ENCODE peak calls at places on chromosomes 5 and 9, in five cellular contexts. N is pancreas; H is upper lobe of right lung; V is T-helper 2 cell; K is stimulated activated naive CD8-positive, alpha-beta T cell treated with anti-CD3 and anti-CD28 coated beads, Interleukin-15, amount 100 ng/mL, for 72 hours. G is an unnamed sample.
A peak's percentile ranks its signal among the peaks of the same experiment; 100 is the strongest.

GRCh38 chr5:174145821-174146220 is 100.3 kb downstream of the NSG2 start:
- DNase-seq in N (no peak), H (no peak), V (no peak), K (peak; percentile 56), G (no peak)

GRCh38 chr5:58887721-58888409 is 305.0 kb downstream of the RAB3C start:
- DNase-seq in N (no peak), H (no peak), V (no peak), K (no peak), G (no peak)

GRCh38 chr5:168292783-168293696 is 1.6 kb downstream of the WWC1 start:
- DNase-seq in N (no peak), H (no peak), V (no peak), K (no peak), G (no peak)

GRCh38 chr5:147743686-147744332 is 38.7 kb downstream of the JAKMIP2 start:
- DNase-seq in N (no peak), H (no peak), V (no peak), K (no peak), G (no peak)

GRCh38 chr9:96567203-96567700 is 52.4 kb downstream of the CDC14B start:
- DNase-seq in N (no peak), H (no peak), V (no peak), K (no peak), G (no peak)

GRCh38 chr5:33964132-33964531 is 20.4 kb downstream of the SLC45A2 start:
- DNase-seq in N (no peak), H (no peak), V (no peak), K (no peak), G (no peak)

GRCh38 chr5:102922839-102923477 is 167.9 kb downstream of the PAM start:
- DNase-seq in N (no peak), H (no peak), V (no peak), K (no peak), G (no peak)

GRCh38 chr9:127057970-127058644 is 64.3 kb downstream of the ANGPTL2 start:
- DNase-seq in N (no peak), H (no peak), V (no peak), K (no peak), G (no peak)

GRCh38 chr9:20865357-20865756 is 166.1 kb downstream of the HACD4 start:
- DNase-seq in N (no peak), H (no peak), V (no peak), K (no peak), G (no peak)

GRCh38 chr9:36632892-36633291 is 60.2 kb downstream of the MELK start:
- DNase-seq in N (no peak), H (no peak), V (no peak), K (no peak), G (no peak)

G was measured in stimulated activated naive B cell treated with anti-CD40 and anti-IgM and Interleukin-4, amounts not matched to agents 10 μg/mL and 1 μg/mL and 100 μg/mL, for 72 hours.